ENCODE peak calls at places on chromosomes 5 and 9, in eight cellular contexts. R is stimulated activated CD8-positive, alpha-beta memory T cell treated with anti-CD3 and anti-CD28 coated beads, Interleukin-4, amount 100 ng/mL, for 1 hour; A is neuronal stem cell; S is effector CD8-positive, alpha-beta T cell; B is hypothalamus; K is endothelial cell; H is stimulated activated CD4-positive, alpha-beta T cell treated with anti-CD3 and anti-CD28 coated beads, Interleukin-4, amount 100 ng/mL, for 48 hours; X is Right ventricle myocardium superior. V is an unnamed sample.

GRCh38 chr9:70753311-70753710 is 338.9 kb upstream of the KLF9 start:
- DNase-seq in B (no peak), H (no peak), R (no peak), A (no peak), X (no peak), S (no peak), K (no peak), V (no peak)

GRCh38 chr5:29089591-29090141 is 2051.3 kb upstream of the CDH9 start:
- DNase-seq in S (no peak), A (no peak), K (no peak), B (no peak), R (no peak), X (no peak), H (no peak), V (no peak)

GRCh38 chr9:74443036-74443750 is 53.9 kb upstream of the RORB start:
- DNase-seq in X (no peak), S (no peak), K (no peak), H (no peak), R (no peak), A (no peak), B (no peak), V (no peak)

GRCh38 chr5:40717281-40717680 is 37.6 kb downstream of the PTGER4 start:
- DNase-seq in X (no peak), A (no peak), H (no peak), B (no peak), S (no peak), R (no peak), K (no peak), V (no peak)

GRCh38 chr9:2506310-2506709 is 115.3 kb upstream of the VLDLR start:
- DNase-seq in H (no peak), A (no peak), S (no peak), B (no peak), X (no peak), K (no peak), R (no peak), V (no peak)

GRCh38 chr5:10538789-10539684 is 24.8 kb upstream of the ANKRD33B start:
- DNase-seq in X (no peak), B (no peak), K (no peak), S (no peak), A (no peak), H (no peak), R (no peak), V (no peak)

GRCh38 chr5:121088341-121088740 is 624.2 kb downstream of the PRR16 start:
- DNase-seq in S (no peak), H (no peak), K (no peak), A (no peak), R (no peak), B (no peak), X (no peak), V (no peak)

GRCh38 chr5:167797933-167798332 is 493.5 kb upstream of the WWC1 start:
- DNase-seq in A (no peak), H (no peak), B (no peak), X (no peak), K (no peak), S (no peak), R (no peak), V (no peak)

GRCh38 chr9:9061599-9061998 is 1262.0 kb upstream of the DMAC1 start:
- DNase-seq in H (no peak), X (no peak), K (no peak), R (no peak), B (no peak), A (no peak), S (no peak), V (no peak)

GRCh38 chr5:44387911-44388310 is 1.3 kb downstream of the FGF10 start:
- DNase-seq in S (no peak), B (no peak), X (no peak), H (no peak), A (no peak), K (no peak), R (no peak), V (no peak)

GRCh38 chr9:107637421-107638420 is 148.2 kb upstream of the KLF4 start:
- DNase-seq in A (peak; percentile 40), K (peak; percentile 83), R (no peak), H (no peak), X (peak; percentile 92), B (peak; percentile 55), S (no peak), V (peak; percentile 32)

GRCh38 chr9:71514344-71514975 is 253.9 kb downstream of the CEMIP2 start:
- DNase-seq in B (no peak), X (no peak), A (no peak), R (no peak), S (no peak), K (no peak), H (no peak), V (no peak)

GRCh38 chr9:137870432-137870831 is 7.2 kb upstream of the CACNA1B start:
- DNase-seq in H (no peak), S (no peak), X (no peak), R (no peak), B (no peak), K (no peak), A (no peak), V (no peak)

GRCh38 chr5:53884411-53884810 is 324.0 kb downstream of the NDUFS4 start:
- DNase-seq in H (no peak), K (no peak), R (no peak), X (no peak), B (no peak), S (no peak), A (no peak), V (no peak)

GRCh38 chr5:98927988-98928801 is 612 bp downstream of the CHD1 start:
- DNase-seq in K (peak; percentile 70), H (peak; percentile 42), B (peak; percentile 39), S (peak; percentile 28), R (peak; percentile 10), A (peak; percentile 53), X (peak; percentile 73), V (peak; percentile 56)

GRCh38 chr5:168931638-168932345 is 352.6 kb upstream of the PANK3 start:
- DNase-seq in S (no peak), B (no peak), X (no peak), A (no peak), H (no peak), R (no peak), K (no peak), V (no peak)

GRCh38 chr5:120082316-120083068 is 381.6 kb upstream of the PRR16 start:
- DNase-seq in A (no peak), K (no peak), S (no peak), H (no peak), B (no peak), R (no peak), X (no peak), V (no peak)

GRCh38 chr9:35729101-35729500 is 2.9 kb downstream of the TLN1 start:
- DNase-seq in H (no peak), B (no peak), S (no peak), X (no peak), A (no peak), R (no peak), K (no peak), V (no peak)

GRCh38 chr9:124839612-124840299 is 13.5 kb upstream of the WDR38 start:
- DNase-seq in X (peak; percentile 34), S (no peak), A (no peak), B (no peak), H (no peak), K (peak; percentile 53), R (no peak), V (no peak)

GRCh38 chr5:119814655-119815054 is 185.3 kb downstream of the FAM170A start:
- DNase-seq in A (no peak), B (no peak), X (no peak), H (no peak), S (no peak), R (no peak), K (no peak), V (no peak)

GRCh38 chr9:112489876-112490661 is 3.4 kb downstream of the KIAA1958 start:
- DNase-seq in K (no peak), H (no peak), A (no peak), R (no peak), B (no peak), X (no peak), S (no peak), V (no peak)

GRCh38 chr9:95134457-95134881 is 183.0 kb downstream of the FANCC start:
- DNase-seq in B (no peak), X (no peak), R (no peak), H (no peak), S (no peak), K (no peak), A (no peak), V (no peak)